ENCODE peak calls at places on chromosomes 12 and 14, in five cellular contexts. One of them, this sample, is unnamed.

GRCh38 chr12:21607701-21608100 is 3.1 kb upstream of the GYS2 start:
- DNase-seq in keratinocyte: no peak
- DNase-seq in GM06990: no peak
- DNase-seq in epithelial cell of proximal tubule: no peak
- DNase-seq in left ventricle myocardium inferior: no peak
- DNase-seq in this sample: no peak

GRCh38 chr14:106556665-106557289 is 1030.4 kb downstream of the TMEM121 start:
- DNase-seq in keratinocyte: no peak
- DNase-seq in GM06990: peak; percentile 43
- DNase-seq in epithelial cell of proximal tubule: no peak
- DNase-seq in left ventricle myocardium inferior: no peak
- DNase-seq in this sample: peak; percentile 37

GRCh38 chr14:44620106-44621019 is 113.3 kb upstream of the FSCB start:
- DNase-seq in keratinocyte: no peak
- DNase-seq in GM06990: no peak
- DNase-seq in epithelial cell of proximal tubule: no peak
- DNase-seq in left ventricle myocardium inferior: no peak
- DNase-seq in this sample: no peak

GRCh38 chr14:80275208-80275850 is 64.0 kb upstream of the DIO2 start:
- DNase-seq in keratinocyte: no peak
- DNase-seq in GM06990: no peak
- DNase-seq in epithelial cell of proximal tubule: no peak
- DNase-seq in left ventricle myocardium inferior: no peak
- DNase-seq in this sample: no peak

GRCh38 chr12:98419795-98420402 is 95.5 kb upstream of the TMPO start:
- DNase-seq in keratinocyte: no peak
- DNase-seq in GM06990: no peak
- DNase-seq in epithelial cell of proximal tubule: no peak
- DNase-seq in left ventricle myocardium inferior: no peak
- DNase-seq in this sample: no peak

GRCh38 chr12:123696641-123697040 is 15.5 kb upstream of the ATP6V0A2 start:
- DNase-seq in keratinocyte: no peak
- DNase-seq in GM06990: no peak
- DNase-seq in epithelial cell of proximal tubule: no peak
- DNase-seq in left ventricle myocardium inferior: no peak
- DNase-seq in this sample: no peak

GRCh38 chr14:61435563-61436337 is 114.4 kb downstream of the PRKCH start:
- DNase-seq in keratinocyte: no peak
- DNase-seq in GM06990: no peak
- DNase-seq in epithelial cell of proximal tubule: no peak
- DNase-seq in left ventricle myocardium inferior: no peak
- DNase-seq in this sample: no peak

GRCh38 chr12:84572186-84572585 is 340.4 kb downstream of the SLC6A15 start:
- DNase-seq in keratinocyte: no peak
- DNase-seq in GM06990: no peak
- DNase-seq in epithelial cell of proximal tubule: no peak
- DNase-seq in left ventricle myocardium inferior: no peak
- DNase-seq in this sample: no peak

GRCh38 chr12:128942960-128943477 is 89.7 kb downstream of the GLT1D1 start:
- DNase-seq in keratinocyte: no peak
- DNase-seq in GM06990: no peak
- DNase-seq in epithelial cell of proximal tubule: no peak
- DNase-seq in left ventricle myocardium inferior: no peak
- DNase-seq in this sample: no peak

GRCh38 chr14:20848316-20848954 is 42.8 kb upstream of the RNASE3 start:
- DNase-seq in keratinocyte: no peak
- DNase-seq in GM06990: no peak
- DNase-seq in epithelial cell of proximal tubule: peak; percentile 32
- DNase-seq in left ventricle myocardium inferior: no peak
- DNase-seq in this sample: no peak

GRCh38 chr12:62618948-62619347 is 152.3 kb downstream of the MON2 start:
- DNase-seq in keratinocyte: no peak
- DNase-seq in GM06990: no peak
- DNase-seq in epithelial cell of proximal tubule: no peak
- DNase-seq in left ventricle myocardium inferior: no peak
- DNase-seq in this sample: no peak

GRCh38 chr14:100715803-100716202 is 10.9 kb upstream of the DLK1 start:
- DNase-seq in keratinocyte: no peak
- DNase-seq in GM06990: no peak
- DNase-seq in epithelial cell of proximal tubule: no peak
- DNase-seq in left ventricle myocardium inferior: no peak
- DNase-seq in this sample: no peak

GRCh38 chr14:91388551-91388975 is 29.1 kb downstream of the CCDC88C start:
- DNase-seq in keratinocyte: no peak
- DNase-seq in GM06990: no peak
- DNase-seq in epithelial cell of proximal tubule: no peak
- DNase-seq in left ventricle myocardium inferior: no peak
- DNase-seq in this sample: peak; percentile 78

GRCh38 chr12:91382081-91382543 is 199.5 kb upstream of the DCN start:
- DNase-seq in keratinocyte: no peak
- DNase-seq in GM06990: peak; percentile 50
- DNase-seq in epithelial cell of proximal tubule: peak; percentile 44
- DNase-seq in left ventricle myocardium inferior: peak; percentile 81
- DNase-seq in this sample: peak; percentile 16

GRCh38 chr14:53900499-53900898 is 56.1 kb downstream of the BMP4 start:
- DNase-seq in keratinocyte: no peak
- DNase-seq in GM06990: no peak
- DNase-seq in epithelial cell of proximal tubule: no peak
- DNase-seq in left ventricle myocardium inferior: peak; percentile 67
- DNase-seq in this sample: no peak

GRCh38 chr14:50318031-50318626 is 6.0 kb downstream of the DMAC2L start:
- DNase-seq in keratinocyte: no peak
- DNase-seq in GM06990: no peak
- DNase-seq in epithelial cell of proximal tubule: no peak
- DNase-seq in left ventricle myocardium inferior: no peak
- DNase-seq in this sample: no peak

GRCh38 chr12:50220357-50221061 is 53.3 kb upstream of the CERS5 start:
- DNase-seq in keratinocyte: no peak
- DNase-seq in GM06990: peak; percentile 54
- DNase-seq in epithelial cell of proximal tubule: no peak
- DNase-seq in left ventricle myocardium inferior: no peak
- DNase-seq in this sample: peak; percentile 47

GRCh38 chr12:102438047-102438822 is 42.1 kb downstream of the IGF1 start:
- DNase-seq in keratinocyte: no peak
- DNase-seq in GM06990: no peak
- DNase-seq in epithelial cell of proximal tubule: no peak
- DNase-seq in left ventricle myocardium inferior: no peak
- DNase-seq in this sample: no peak

GRCh38 chr12:76595056-76595455 is 35.5 kb upstream of the OSBPL8 start:
- DNase-seq in keratinocyte: no peak
- DNase-seq in GM06990: no peak
- DNase-seq in epithelial cell of proximal tubule: no peak
- DNase-seq in left ventricle myocardium inferior: no peak
- DNase-seq in this sample: no peak

GRCh38 chr12:98137278-98137677 is 378.1 kb upstream of the TMPO start:
- DNase-seq in keratinocyte: no peak
- DNase-seq in GM06990: no peak
- DNase-seq in epithelial cell of proximal tubule: no peak
- DNase-seq in left ventricle myocardium inferior: no peak
- DNase-seq in this sample: no peak

GRCh38 chr12:21065845-21066244 is 65.1 kb upstream of the SLCO1B1 start:
- DNase-seq in keratinocyte: no peak
- DNase-seq in GM06990: no peak
- DNase-seq in epithelial cell of proximal tubule: no peak
- DNase-seq in left ventricle myocardium inferior: no peak
- DNase-seq in this sample: no peak

GRCh38 chr12:117986705-117987469 is 18.1 kb upstream of the KSR2 start:
- DNase-seq in keratinocyte: peak; percentile 80
- DNase-seq in GM06990: no peak
- DNase-seq in epithelial cell of proximal tubule: peak; percentile 89
- DNase-seq in left ventricle myocardium inferior: no peak
- DNase-seq in this sample: no peak

GRCh38 chr12:132729541-132730320 is 19.1 kb downstream of the PGAM5 start:
- DNase-seq in keratinocyte: no peak
- DNase-seq in GM06990: no peak
- DNase-seq in epithelial cell of proximal tubule: no peak
- DNase-seq in left ventricle myocardium inferior: no peak
- DNase-seq in this sample: no peak

GRCh38 chr12:632102-632696 is 31.0 kb downstream of the NINJ2 start:
- DNase-seq in keratinocyte: no peak
- DNase-seq in GM06990: no peak
- DNase-seq in epithelial cell of proximal tubule: peak; percentile 77
- DNase-seq in left ventricle myocardium inferior: no peak
- DNase-seq in this sample: no peak

DNA sequence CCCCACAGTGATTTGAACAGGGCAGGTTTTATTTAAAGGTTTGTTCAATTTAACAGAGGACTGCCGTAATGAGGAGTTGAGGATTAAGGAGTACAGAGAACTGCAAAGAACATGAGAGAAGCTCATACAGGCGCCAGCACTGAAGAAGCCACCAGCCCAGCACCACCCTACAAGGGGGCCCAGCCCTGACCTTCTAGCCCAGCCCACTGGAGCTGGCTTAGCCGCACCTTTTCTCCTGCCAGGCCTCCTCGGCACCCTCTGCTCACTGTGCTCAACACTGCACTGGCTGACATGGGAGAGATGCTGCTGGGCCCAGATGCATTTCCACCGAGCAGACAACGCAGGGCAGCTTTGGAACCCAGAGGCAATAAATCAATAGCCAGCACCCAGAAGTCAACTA is 36.5 kb upstream of the SFSWAP start:
- DNase-seq in keratinocyte: no peak
- DNase-seq in GM06990: no peak
- DNase-seq in epithelial cell of proximal tubule: no peak
- DNase-seq in left ventricle myocardium inferior: no peak
- DNase-seq in this sample: peak; percentile 9
- TF ChIP-seq CTCF in keratinocyte: no peak
- TF ChIP-seq CTCF in GM06990: no peak
- TF ChIP-seq CTCF in epithelial cell of proximal tubule: no peak
- TF ChIP-seq CTCF in left ventricle myocardium inferior: no peak
- TF ChIP-seq CTCF in this sample: no peak

GRCh38 chr14:74018704-74019407 is at the start of the genes BBOF1 and ENTPD5:
- DNase-seq in keratinocyte: peak; percentile 30
- DNase-seq in GM06990: peak; percentile 91
- DNase-seq in epithelial cell of proximal tubule: no peak
- DNase-seq in left ventricle myocardium inferior: peak; percentile 88
- DNase-seq in this sample: peak; percentile 96
- TF ChIP-seq CTCF in keratinocyte: no peak
- TF ChIP-seq CTCF in GM06990: no peak
- TF ChIP-seq CTCF in epithelial cell of proximal tubule: no peak
- TF ChIP-seq CTCF in left ventricle myocardium inferior: no peak
- TF ChIP-seq CTCF in this sample: no peak

DNA sequence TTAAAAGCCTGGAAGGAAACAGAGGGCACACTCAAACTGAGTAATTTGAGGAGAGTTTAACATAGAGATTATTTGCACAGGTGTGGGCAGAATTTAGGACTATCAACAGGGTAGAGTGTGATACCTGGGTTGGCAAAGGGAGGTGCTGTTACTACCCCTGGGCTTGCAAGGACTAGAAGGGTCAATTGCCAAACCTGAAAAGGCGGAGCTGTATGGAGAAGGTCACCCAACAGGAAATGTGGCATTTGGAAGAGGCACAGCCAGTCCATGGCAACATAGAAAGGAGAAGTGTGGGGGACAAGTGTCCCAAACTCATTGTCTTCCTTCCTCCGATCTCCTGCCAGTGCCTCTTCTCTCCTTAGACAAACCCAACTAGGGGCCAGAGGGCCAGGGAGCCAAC is 21.6 kb upstream of the MED13L start:
- DNase-seq in keratinocyte: no peak
- DNase-seq in GM06990: no peak
- DNase-seq in epithelial cell of proximal tubule: no peak
- DNase-seq in left ventricle myocardium inferior: no peak
- DNase-seq in this sample: no peak
- TF ChIP-seq CTCF in keratinocyte: no peak
- TF ChIP-seq CTCF in GM06990: no peak
- TF ChIP-seq CTCF in epithelial cell of proximal tubule: no peak
- TF ChIP-seq CTCF in left ventricle myocardium inferior: no peak
- TF ChIP-seq CTCF in this sample: no peak

GRCh38 chr12:23670684-23671083 is 278.8 kb downstream of the SOX5 start:
- DNase-seq in keratinocyte: no peak
- DNase-seq in GM06990: no peak
- DNase-seq in epithelial cell of proximal tubule: no peak
- DNase-seq in left ventricle myocardium inferior: no peak
- DNase-seq in this sample: no peak

GRCh38 chr12:23674064-23674463 is 275.4 kb downstream of the SOX5 start:
- DNase-seq in keratinocyte: no peak
- DNase-seq in GM06990: no peak
- DNase-seq in epithelial cell of proximal tubule: no peak
- DNase-seq in left ventricle myocardium inferior: no peak
- DNase-seq in this sample: no peak

GRCh38 chr12:23666866-23667265 is 282.6 kb downstream of the SOX5 start:
- DNase-seq in keratinocyte: no peak
- DNase-seq in GM06990: no peak
- DNase-seq in epithelial cell of proximal tubule: no peak
- DNase-seq in left ventricle myocardium inferior: no peak
- DNase-seq in this sample: no peak

GRCh38 chr12:23669691-23670090 is 279.8 kb downstream of the SOX5 start:
- DNase-seq in keratinocyte: no peak
- DNase-seq in GM06990: no peak
- DNase-seq in epithelial cell of proximal tubule: no peak
- DNase-seq in left ventricle myocardium inferior: no peak
- DNase-seq in this sample: no peak
- TF ChIP-seq CTCF in keratinocyte: no peak
- TF ChIP-seq CTCF in GM06990: no peak
- TF ChIP-seq CTCF in epithelial cell of proximal tubule: no peak
- TF ChIP-seq CTCF in left ventricle myocardium inferior: no peak
- TF ChIP-seq CTCF in this sample: no peak

GRCh38 chr12:47017901-47018479 is 61.4 kb upstream of the PCED1B start:
- DNase-seq in keratinocyte: peak; percentile 88
- DNase-seq in GM06990: no peak
- DNase-seq in epithelial cell of proximal tubule: no peak
- DNase-seq in left ventricle myocardium inferior: no peak
- DNase-seq in this sample: no peak
- TF ChIP-seq CTCF in keratinocyte: no peak
- TF ChIP-seq CTCF in GM06990: no peak
- TF ChIP-seq CTCF in epithelial cell of proximal tubule: no peak
- TF ChIP-seq CTCF in left ventricle myocardium inferior: no peak
- TF ChIP-seq CTCF in this sample: no peak

DNA sequence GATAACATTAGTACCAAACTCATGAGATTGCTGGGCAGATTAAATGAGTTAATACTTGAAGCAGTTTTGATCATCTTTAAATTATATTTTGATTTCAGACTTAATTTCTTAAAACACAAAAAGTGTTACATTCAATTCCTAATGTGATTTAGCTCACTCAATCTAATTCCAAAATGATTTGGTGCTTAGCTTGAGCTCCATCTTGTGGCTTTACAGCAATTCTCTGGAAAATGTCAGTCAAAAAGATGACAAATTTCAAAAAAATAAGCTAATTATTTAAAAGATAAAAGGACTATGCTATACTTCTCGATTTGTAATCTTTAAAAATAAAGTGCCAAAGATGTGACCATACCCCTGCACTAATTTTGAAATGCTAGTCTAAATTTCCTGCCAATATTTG is 10.1 kb downstream of the LLPH start:
- DNase-seq in keratinocyte: no peak
- DNase-seq in GM06990: no peak
- DNase-seq in epithelial cell of proximal tubule: no peak
- DNase-seq in left ventricle myocardium inferior: no peak
- DNase-seq in this sample: no peak
- TF ChIP-seq CTCF in keratinocyte: no peak
- TF ChIP-seq CTCF in GM06990: no peak
- TF ChIP-seq CTCF in epithelial cell of proximal tubule: no peak
- TF ChIP-seq CTCF in left ventricle myocardium inferior: no peak
- TF ChIP-seq CTCF in this sample: no peak

DNA sequence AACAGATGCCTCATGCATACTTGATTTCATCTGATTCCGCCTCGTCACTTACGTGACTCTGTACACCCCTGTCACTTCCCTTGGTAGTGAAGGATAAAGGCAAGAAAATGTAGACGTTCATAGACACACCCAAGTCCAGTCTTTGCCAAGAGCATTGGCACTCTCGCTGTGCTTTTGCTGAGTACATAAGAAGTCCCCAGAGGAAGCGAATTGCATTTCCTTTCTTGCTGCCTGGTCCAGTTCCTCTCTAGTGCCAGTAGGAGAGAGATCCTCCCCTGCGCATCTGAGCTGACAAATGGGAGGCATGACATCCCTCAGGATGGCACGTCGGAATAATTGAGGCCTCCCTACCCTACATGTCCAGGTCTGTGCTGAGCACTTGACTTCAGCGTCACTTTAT is 21.3 kb upstream of the RIN3 start:
- DNase-seq in keratinocyte: no peak
- DNase-seq in GM06990: no peak
- DNase-seq in epithelial cell of proximal tubule: no peak
- DNase-seq in left ventricle myocardium inferior: no peak
- DNase-seq in this sample: no peak
- TF ChIP-seq CTCF in keratinocyte: no peak
- TF ChIP-seq CTCF in GM06990: no peak
- TF ChIP-seq CTCF in epithelial cell of proximal tubule: no peak
- TF ChIP-seq CTCF in left ventricle myocardium inferior: no peak
- TF ChIP-seq CTCF in this sample: no peak